ENCODE peak calls at places on chromosomes 1 and 21, in five cellular contexts. H, Y, F, I and W are unnamed samples.

GRCh38 chr1:37056201-37056764 is 22.0 kb upstream of the GRIK3 start:
- DNase-seq in H (no peak), F (no peak), I (no peak), Y (no peak), W (no peak)

GRCh38 chr1:92538413-92539061 is 51.8 kb upstream of the GFI1 start:
- DNase-seq in Y (no peak), F (no peak), H (no peak), I (no peak), W (no peak)

GRCh38 chr1:115492880-115493279 is 148.9 kb upstream of the VANGL1 start:
- DNase-seq in H (peak; percentile 66), Y (no peak), I (no peak), F (no peak), W (no peak)

GRCh38 chr1:219555802-219556201 is 57.1 kb downstream of the ZC3H11B start:
- DNase-seq in F (no peak), I (peak; percentile 33), H (peak; percentile 50), Y (no peak), W (no peak)

GRCh38 chr1:201673093-201673492 is 134.2 kb downstream of the NAV1 start:
- DNase-seq in Y (no peak), H (no peak), F (no peak), I (no peak), W (no peak)

GRCh38 chr21:37281993-37282392 is 14.9 kb upstream of the VPS26C start:
- DNase-seq in H (no peak), F (no peak), Y (peak; percentile 73), I (no peak), W (no peak)

GRCh38 chr21:45448810-45449657 is 44.1 kb downstream of the COL18A1 start:
- DNase-seq in H (no peak), Y (no peak), I (no peak), F (no peak), W (no peak)

GRCh38 chr1:207923561-207923960 is 12.6 kb upstream of the CD34 start:
- DNase-seq in I (no peak), F (no peak), H (no peak), Y (no peak), W (no peak)

GRCh38 chr1:234823191-234824176 is 213.5 kb upstream of the IRF2BP2 start:
- DNase-seq in Y (peak; percentile 34), F (no peak), H (no peak), I (no peak), W (no peak)

GRCh38 chr1:116988248-116988647 is 13.3 kb upstream of the CD101 start:
- DNase-seq in Y (no peak), I (no peak), H (peak; percentile 79), F (no peak), W (no peak)

GRCh38 chr1:79592707-79593106 is 586.2 kb upstream of the ADGRL4 start:
- DNase-seq in Y (no peak), H (no peak), I (no peak), F (no peak), W (no peak)

GRCh38 chr1:17060129-17060868 is 6.5 kb upstream of the SDHB start:
- DNase-seq in Y (no peak), F (no peak), H (peak; percentile 47), I (no peak), W (no peak)

GRCh38 chr21:31363720-31364119 is 19.7 kb upstream of the TIAM1 start:
- DNase-seq in Y (no peak), I (no peak), F (no peak), H (no peak), W (no peak)

GRCh38 chr1:65148548-65149390 is 766 bp downstream of the AK4 start:
- DNase-seq in H (peak; percentile 33), Y (peak; percentile 90), F (no peak), I (peak; percentile 38), W (no peak)

GRCh38 chr1:46769028-46769740 is 29.7 kb upstream of the CYP4B1 start:
- DNase-seq in F (no peak), I (no peak), H (no peak), Y (no peak), W (no peak)

GRCh38 chr21:16013570-16013969 is 283.8 kb downstream of the USP25 start:
- DNase-seq in H (no peak), Y (no peak), I (no peak), F (no peak), W (no peak)

GRCh38 chr21:43961382-43961909 is 50.7 kb upstream of the TRAPPC10 start:
- DNase-seq in Y (no peak), I (no peak), H (no peak), F (no peak), W (no peak)

GRCh38 chr1:177600936-177601335 is 368.9 kb downstream of the SEC16B start:
- DNase-seq in F (no peak), H (no peak), Y (no peak), I (no peak), W (peak; percentile 74)

GRCh38 chr1:230156068-230156467 is 89.0 kb downstream of the GALNT2 start:
- DNase-seq in Y (no peak), F (no peak), I (no peak), H (no peak), W (no peak)

GRCh38 chr1:63135801-63136200 is 186.6 kb upstream of the FOXD3 start:
- DNase-seq in F (no peak), Y (no peak), H (no peak), I (no peak), W (no peak)

GRCh38 chr1:207848234-207848633 is 62.7 kb downstream of the CD34 start:
- DNase-seq in I (peak; percentile 62), F (no peak), H (peak; percentile 88), Y (peak; percentile 90), W (peak; percentile 73)

GRCh38 chr21:41753001-41753725 is 13.7 kb downstream of the RIPK4 start:
- DNase-seq in Y (no peak), I (no peak), H (no peak), F (no peak), W (no peak)

GRCh38 chr1:17189632-17190525 is 15.0 kb upstream of the PADI1 start:
- DNase-seq in F (peak; percentile 54), Y (peak; percentile 83), I (no peak), H (peak; percentile 79), W (peak; percentile 19)

GRCh38 chr1:226738421-226738994 is 574 bp downstream of the ITPKB start:
- DNase-seq in H (peak; percentile 23), Y (no peak), F (no peak), I (no peak), W (peak; percentile 37)

GRCh38 chr1:84027368-84027767 is 28.4 kb upstream of the TTLL7 start:
- DNase-seq in Y (no peak), I (no peak), H (no peak), F (no peak), W (no peak)

GRCh38 chr1:83998205-83998598 is 730 bp downstream of the TTLL7 start:
- DNase-seq in I (no peak), H (peak; percentile 16), F (no peak), Y (no peak), W (no peak)

DNA sequence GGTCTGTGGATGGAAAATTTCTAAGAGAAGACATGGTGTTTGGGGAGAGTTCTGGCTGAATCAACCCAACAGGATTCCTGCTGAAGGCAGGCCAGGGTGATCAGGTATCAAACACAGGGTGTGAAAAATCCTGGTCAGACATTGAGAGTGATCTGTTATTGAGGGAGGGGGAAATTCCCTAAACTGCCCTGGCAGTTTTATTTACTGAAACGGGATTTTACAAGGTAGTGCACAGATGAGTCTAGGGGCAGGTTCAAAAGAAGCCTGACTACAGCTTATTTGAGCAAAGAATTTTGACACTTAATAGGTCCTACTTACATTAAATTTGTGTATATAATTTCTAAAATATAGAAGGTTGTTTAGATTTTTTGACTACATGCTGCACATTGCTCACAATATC is 569.4 kb upstream of the RGS18 start:
- DNase-seq in F (no peak), H (no peak), Y (no peak), I (no peak), W (no peak)
- H3K4me3 ChIP-seq in F (no peak overlapping the region), H (no peak overlapping the region), Y (no peak overlapping the region), I (no peak overlapping the region), W (no peak overlapping the region)

DNA sequence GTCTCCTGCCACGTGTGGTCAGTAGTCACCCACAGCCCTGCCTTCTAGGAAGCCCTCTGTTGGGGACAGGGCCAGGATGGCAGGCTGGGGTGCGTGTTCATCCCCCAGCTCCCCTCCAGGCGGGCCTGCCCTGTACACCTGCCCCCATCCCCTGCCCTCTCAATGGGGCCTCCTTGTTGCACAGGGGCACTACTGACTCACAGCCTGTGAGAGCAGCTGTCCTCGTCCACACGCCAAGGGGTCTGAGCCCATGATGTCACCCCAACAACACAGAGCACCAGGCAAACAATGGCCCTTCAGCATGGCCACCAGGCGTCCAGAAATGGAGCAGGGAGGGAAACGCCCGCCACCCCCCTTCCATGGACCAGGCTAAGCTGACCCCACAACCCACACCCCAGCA is 64.3 kb downstream of the ARHGEF16 start:
- DNase-seq in Y (no peak), I (no peak), H (no peak), F (no peak), W (no peak)
- H3K4me3 ChIP-seq in Y (no peak overlapping the region), I (no peak overlapping the region), H (no peak overlapping the region), F (no peak overlapping the region), W (no peak overlapping the region)

GRCh38 chr1:109802901-109803561 is 39.3 kb upstream of the EPS8L3 start:
- DNase-seq in Y (peak; percentile 79), I (no peak), H (no peak), F (no peak), W (peak; percentile 19)

GRCh38 chr1:109803901-109804331 is 40.2 kb upstream of the EPS8L3 start:
- DNase-seq in H (peak; percentile 51), I (no peak), F (no peak), Y (peak; percentile 82), W (peak; percentile 17)

GRCh38 chr1:109802136-109802900 is 38.6 kb upstream of the EPS8L3 start:
- DNase-seq in F (no peak), H (no peak), Y (peak; percentile 81), I (no peak), W (peak; percentile 24)

GRCh38 chr1:109800291-109800690 is 36.6 kb upstream of the EPS8L3 start:
- DNase-seq in I (no peak), F (no peak), H (no peak), Y (no peak), W (no peak)

GRCh38 chr1:109801791-109802135 is 38.0 kb upstream of the EPS8L3 start:
- DNase-seq in F (no peak), Y (peak; percentile 57), H (no peak), I (no peak), W (no peak)
- H3K4me3 ChIP-seq in F (no peak overlapping the region), Y (no peak overlapping the region), H (no peak overlapping the region), I (no peak overlapping the region), W (no peak overlapping the region)

GRCh38 chr1:227788279-227789041 is 27.0 kb upstream of the PRSS38 start:
- DNase-seq in Y (peak; percentile 94), H (no peak), F (peak; percentile 38), I (peak; percentile 61), W (peak; percentile 43)
- H3K4me3 ChIP-seq in Y (peak overlapping the region; percentile 12), H (peak overlapping the region; percentile 57), F (peak overlapping the region; percentile 66), I (peak overlapping the region; percentile 57), W (peak overlapping the region; percentile 59)